ENCODE peak calls at places on chromosomes 13 and 19, in ten cellular contexts. One of them, this sample, is unnamed.

GRCh38 chr13:85828094-85828684 is 29.0 kb upstream of the SLITRK6 start:
- DNase-seq in body of pancreas: no peak
- DNase-seq in fibroblast of pulmonary artery: peak
- DNase-seq in cardiac fibroblast: peak
- DNase-seq in pancreas: no peak
- DNase-seq in GM12865: peak
- DNase-seq in progenitor cell of endocrine pancreas: no peak
- DNase-seq in fibroblast of the aortic adventitia: peak
- DNase-seq in retinal pigment epithelial cell: no peak
- DNase-seq in fibroblast of lung: peak
- DNase-seq in this sample: peak

GRCh38 chr13:102962430-102962829 is 103.8 kb downstream of the SLC10A2 start:
- DNase-seq in body of pancreas: no peak
- DNase-seq in fibroblast of the aortic adventitia: no peak
- DNase-seq in fibroblast of pulmonary artery: no peak
- DNase-seq in pancreas: no peak
- DNase-seq in retinal pigment epithelial cell: no peak
- DNase-seq in cardiac fibroblast: no peak
- DNase-seq in GM12865: no peak
- DNase-seq in fibroblast of lung: no peak
- DNase-seq in progenitor cell of endocrine pancreas: no peak
- DNase-seq in this sample: no peak

GRCh38 chr13:90171649-90172048 is 1175.8 kb upstream of the MIR17HG start:
- DNase-seq in fibroblast of pulmonary artery: no peak
- DNase-seq in retinal pigment epithelial cell: no peak
- DNase-seq in fibroblast of the aortic adventitia: no peak
- DNase-seq in body of pancreas: no peak
- DNase-seq in fibroblast of lung: peak
- DNase-seq in cardiac fibroblast: no peak
- DNase-seq in pancreas: no peak
- DNase-seq in GM12865: no peak
- DNase-seq in progenitor cell of endocrine pancreas: no peak
- DNase-seq in this sample: no peak

GRCh38 chr19:7748171-7748570 is 837 bp upstream of the CD209 start:
- DNase-seq in progenitor cell of endocrine pancreas: no peak
- DNase-seq in pancreas: no peak
- DNase-seq in body of pancreas: no peak
- DNase-seq in retinal pigment epithelial cell: no peak
- DNase-seq in fibroblast of lung: no peak
- DNase-seq in fibroblast of the aortic adventitia: no peak
- DNase-seq in fibroblast of pulmonary artery: no peak
- DNase-seq in cardiac fibroblast: no peak
- DNase-seq in GM12865: no peak
- DNase-seq in this sample: no peak

GRCh38 chr19:5974721-5975387 is 3.1 kb downstream of the RANBP3 start:
- DNase-seq in progenitor cell of endocrine pancreas: no peak
- DNase-seq in cardiac fibroblast: no peak
- DNase-seq in body of pancreas: no peak
- DNase-seq in fibroblast of lung: no peak
- DNase-seq in retinal pigment epithelial cell: no peak
- DNase-seq in GM12865: peak
- DNase-seq in pancreas: no peak
- DNase-seq in fibroblast of pulmonary artery: no peak
- DNase-seq in fibroblast of the aortic adventitia: no peak
- DNase-seq in this sample: peak

GRCh38 chr13:110468986-110469495 is 92.5 kb downstream of the RAB20 start:
- DNase-seq in body of pancreas: no peak
- DNase-seq in fibroblast of pulmonary artery: no peak
- DNase-seq in progenitor cell of endocrine pancreas: no peak
- DNase-seq in GM12865: no peak
- DNase-seq in fibroblast of the aortic adventitia: no peak
- DNase-seq in pancreas: no peak
- DNase-seq in fibroblast of lung: no peak
- DNase-seq in retinal pigment epithelial cell: no peak
- DNase-seq in cardiac fibroblast: no peak
- DNase-seq in this sample: no peak

GRCh38 chr13:83992566-83993358 is 110.5 kb upstream of the SLITRK1 start:
- DNase-seq in fibroblast of pulmonary artery: no peak
- DNase-seq in GM12865: peak
- DNase-seq in retinal pigment epithelial cell: no peak
- DNase-seq in body of pancreas: no peak
- DNase-seq in fibroblast of lung: no peak
- DNase-seq in cardiac fibroblast: no peak
- DNase-seq in fibroblast of the aortic adventitia: no peak
- DNase-seq in progenitor cell of endocrine pancreas: no peak
- DNase-seq in pancreas: no peak
- DNase-seq in this sample: peak

GRCh38 chr13:28983661-28984060 is 163.5 kb downstream of the MTUS2 start:
- DNase-seq in GM12865: no peak
- DNase-seq in body of pancreas: peak
- DNase-seq in cardiac fibroblast: no peak
- DNase-seq in pancreas: peak
- DNase-seq in fibroblast of pulmonary artery: no peak
- DNase-seq in fibroblast of the aortic adventitia: no peak
- DNase-seq in progenitor cell of endocrine pancreas: no peak
- DNase-seq in fibroblast of lung: no peak
- DNase-seq in retinal pigment epithelial cell: no peak
- DNase-seq in this sample: no peak

DNA sequence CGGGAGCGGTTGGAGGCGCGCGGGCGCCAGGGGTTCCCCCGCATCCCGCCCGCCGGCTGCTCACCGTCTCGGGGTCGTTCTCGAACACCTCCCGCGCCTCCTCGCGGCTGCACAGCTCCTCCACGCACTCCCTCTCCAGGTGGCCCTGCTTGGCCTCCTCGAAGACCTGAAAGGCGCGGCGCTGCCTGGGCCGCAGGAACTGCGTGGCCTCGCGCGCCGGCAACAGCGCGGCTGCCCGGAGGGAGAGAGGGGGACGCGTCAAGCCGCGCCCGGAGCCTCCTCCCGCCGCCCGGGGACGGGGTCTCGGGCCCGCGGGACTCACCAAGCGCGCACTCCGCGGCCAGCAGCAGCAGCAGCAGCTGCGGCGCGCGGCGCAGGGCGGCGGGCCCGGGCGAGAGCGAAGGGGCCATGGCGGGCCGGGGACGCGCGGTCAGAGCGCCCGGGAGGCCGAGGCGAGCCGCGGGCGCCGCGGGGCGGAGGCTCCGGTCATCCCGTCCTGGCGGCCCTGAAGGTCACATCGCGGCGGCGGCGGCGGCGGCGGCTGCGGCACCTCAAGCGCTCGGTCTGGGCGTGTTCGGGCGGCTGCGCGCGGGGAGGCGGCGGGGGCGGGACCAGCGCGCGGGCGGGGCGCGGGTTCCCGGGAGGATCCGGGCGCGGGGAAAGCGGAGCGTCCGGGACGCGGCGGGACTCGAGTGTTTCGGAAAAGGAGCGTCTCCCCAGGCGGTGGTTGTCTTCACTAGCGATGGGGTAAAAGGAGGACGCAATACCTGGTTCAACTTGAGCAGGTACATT is at the start of gene GAS6:
- DNase-seq in fibroblast of pulmonary artery: peak
- DNase-seq in pancreas: no peak
- DNase-seq in progenitor cell of endocrine pancreas: peak
- DNase-seq in body of pancreas: peak
- DNase-seq in cardiac fibroblast: peak
- DNase-seq in retinal pigment epithelial cell: no peak
- DNase-seq in fibroblast of lung: peak
- DNase-seq in fibroblast of the aortic adventitia: peak
- DNase-seq in GM12865: peak
- DNase-seq in this sample: peak
- TF ChIP-seq CTCF in fibroblast of pulmonary artery: no peak
- TF ChIP-seq CTCF in pancreas: no peak
- TF ChIP-seq CTCF in progenitor cell of endocrine pancreas: no peak
- TF ChIP-seq CTCF in body of pancreas: no peak
- TF ChIP-seq CTCF in cardiac fibroblast: no peak
- TF ChIP-seq CTCF in retinal pigment epithelial cell: peak
- TF ChIP-seq CTCF in fibroblast of lung: no peak
- TF ChIP-seq CTCF in fibroblast of the aortic adventitia: no peak
- TF ChIP-seq CTCF in GM12865: no peak
- TF ChIP-seq CTCF in this sample: no peak

GRCh38 chr13:49499889-49500660 is 4.3 kb downstream of the PHF11 start:
- DNase-seq in fibroblast of the aortic adventitia: peak
- DNase-seq in retinal pigment epithelial cell: peak
- DNase-seq in GM12865: no peak
- DNase-seq in body of pancreas: no peak
- DNase-seq in pancreas: no peak
- DNase-seq in progenitor cell of endocrine pancreas: no peak
- DNase-seq in fibroblast of pulmonary artery: peak
- DNase-seq in cardiac fibroblast: peak
- DNase-seq in fibroblast of lung: peak
- DNase-seq in this sample: no peak

GRCh38 chr13:49498211-49498610 is 2.5 kb downstream of the PHF11 start:
- DNase-seq in GM12865: no peak
- DNase-seq in fibroblast of pulmonary artery: no peak
- DNase-seq in retinal pigment epithelial cell: no peak
- DNase-seq in progenitor cell of endocrine pancreas: no peak
- DNase-seq in cardiac fibroblast: no peak
- DNase-seq in fibroblast of lung: no peak
- DNase-seq in pancreas: no peak
- DNase-seq in body of pancreas: no peak
- DNase-seq in fibroblast of the aortic adventitia: no peak
- DNase-seq in this sample: no peak

GRCh38 chr13:49497272-49497671 is 1.5 kb downstream of the PHF11 start:
- DNase-seq in pancreas: no peak
- DNase-seq in cardiac fibroblast: no peak
- DNase-seq in fibroblast of pulmonary artery: no peak
- DNase-seq in fibroblast of the aortic adventitia: no peak
- DNase-seq in body of pancreas: no peak
- DNase-seq in fibroblast of lung: no peak
- DNase-seq in retinal pigment epithelial cell: no peak
- DNase-seq in progenitor cell of endocrine pancreas: no peak
- DNase-seq in GM12865: no peak
- DNase-seq in this sample: no peak

GRCh38 chr13:49495783-49496762 is at the start of gene PHF11:
- DNase-seq in retinal pigment epithelial cell: peak
- DNase-seq in fibroblast of lung: peak
- DNase-seq in progenitor cell of endocrine pancreas: peak
- DNase-seq in fibroblast of pulmonary artery: peak
- DNase-seq in pancreas: peak
- DNase-seq in body of pancreas: peak
- DNase-seq in GM12865: peak
- DNase-seq in fibroblast of the aortic adventitia: peak
- DNase-seq in cardiac fibroblast: peak
- DNase-seq in this sample: peak

DNA sequence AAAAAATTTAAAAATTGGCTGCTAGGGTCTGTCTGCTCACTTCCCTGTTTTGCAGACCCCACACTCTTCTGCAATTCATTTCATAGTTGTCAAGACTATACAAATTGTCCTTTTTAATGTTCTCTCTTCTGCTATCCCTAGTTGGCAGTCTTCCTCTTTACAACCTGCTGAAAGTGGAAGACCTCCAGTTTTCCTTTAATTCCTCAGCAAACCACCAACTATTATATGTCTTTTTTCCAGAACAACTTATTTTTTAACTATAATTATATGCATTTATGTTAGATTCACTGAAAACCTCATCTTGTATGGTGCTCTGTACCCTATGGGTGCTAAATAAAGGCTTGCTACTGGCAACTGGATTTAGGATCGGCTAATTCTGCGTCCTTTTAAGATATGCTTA is 1.1 kb upstream of the PHF11 start:
- DNase-seq in pancreas: no peak
- DNase-seq in fibroblast of the aortic adventitia: no peak
- DNase-seq in GM12865: no peak
- DNase-seq in body of pancreas: no peak
- DNase-seq in fibroblast of lung: no peak
- DNase-seq in cardiac fibroblast: no peak
- DNase-seq in progenitor cell of endocrine pancreas: no peak
- DNase-seq in fibroblast of pulmonary artery: no peak
- DNase-seq in retinal pigment epithelial cell: no peak
- DNase-seq in this sample: no peak
- TF ChIP-seq CTCF in pancreas: no peak
- TF ChIP-seq CTCF in fibroblast of the aortic adventitia: no peak
- TF ChIP-seq CTCF in GM12865: no peak
- TF ChIP-seq CTCF in body of pancreas: no peak
- TF ChIP-seq CTCF in fibroblast of lung: no peak
- TF ChIP-seq CTCF in cardiac fibroblast: no peak
- TF ChIP-seq CTCF in progenitor cell of endocrine pancreas: no peak
- TF ChIP-seq CTCF in fibroblast of pulmonary artery: no peak
- TF ChIP-seq CTCF in retinal pigment epithelial cell: no peak
- TF ChIP-seq CTCF in this sample: peak

DNA sequence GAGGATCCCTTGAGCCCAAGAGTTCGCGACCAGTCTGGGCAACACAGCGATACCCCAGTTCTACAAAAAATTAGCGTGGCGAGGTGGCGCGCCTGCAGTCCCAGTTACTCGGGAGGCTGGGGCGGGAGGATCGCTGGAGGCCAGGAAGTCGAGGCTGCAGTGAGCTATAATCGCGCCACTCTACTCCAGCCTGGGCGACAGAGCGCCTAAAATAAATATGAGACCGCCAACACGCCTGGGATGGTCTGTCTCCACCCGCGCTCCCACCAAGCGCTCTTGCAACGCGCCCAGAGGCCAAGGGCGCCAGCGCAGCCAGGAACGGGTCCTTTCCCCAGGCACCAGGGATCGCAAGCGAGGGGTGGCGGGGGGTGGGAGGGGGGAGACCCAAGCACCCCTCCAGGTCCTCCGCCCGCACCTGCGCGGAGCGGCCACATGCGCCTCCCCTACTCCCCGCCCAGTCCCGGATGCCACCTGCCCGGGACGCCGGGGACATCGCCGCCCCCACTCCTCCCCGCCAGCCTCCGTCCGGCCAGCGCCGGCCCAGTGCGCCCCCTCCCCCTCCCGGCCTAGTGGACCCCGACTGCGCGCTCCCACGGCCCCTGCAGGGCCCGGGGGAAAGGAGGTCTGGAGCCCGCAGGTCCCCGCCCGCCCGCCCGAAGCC is 441 bp downstream of the RHPN2 start:
- DNase-seq in fibroblast of lung: peak
- DNase-seq in body of pancreas: peak
- DNase-seq in progenitor cell of endocrine pancreas: peak
- DNase-seq in pancreas: peak
- DNase-seq in fibroblast of pulmonary artery: no peak
- DNase-seq in cardiac fibroblast: no peak
- DNase-seq in fibroblast of the aortic adventitia: peak
- DNase-seq in GM12865: peak
- DNase-seq in retinal pigment epithelial cell: no peak
- DNase-seq in this sample: peak
- TF ChIP-seq CTCF in fibroblast of lung: no peak
- TF ChIP-seq CTCF in body of pancreas: no peak
- TF ChIP-seq CTCF in progenitor cell of endocrine pancreas: peak
- TF ChIP-seq CTCF in pancreas: no peak
- TF ChIP-seq CTCF in fibroblast of pulmonary artery: no peak
- TF ChIP-seq CTCF in cardiac fibroblast: no peak
- TF ChIP-seq CTCF in fibroblast of the aortic adventitia: peak
- TF ChIP-seq CTCF in GM12865: no peak
- TF ChIP-seq CTCF in retinal pigment epithelial cell: no peak
- TF ChIP-seq CTCF in this sample: no peak

DNA sequence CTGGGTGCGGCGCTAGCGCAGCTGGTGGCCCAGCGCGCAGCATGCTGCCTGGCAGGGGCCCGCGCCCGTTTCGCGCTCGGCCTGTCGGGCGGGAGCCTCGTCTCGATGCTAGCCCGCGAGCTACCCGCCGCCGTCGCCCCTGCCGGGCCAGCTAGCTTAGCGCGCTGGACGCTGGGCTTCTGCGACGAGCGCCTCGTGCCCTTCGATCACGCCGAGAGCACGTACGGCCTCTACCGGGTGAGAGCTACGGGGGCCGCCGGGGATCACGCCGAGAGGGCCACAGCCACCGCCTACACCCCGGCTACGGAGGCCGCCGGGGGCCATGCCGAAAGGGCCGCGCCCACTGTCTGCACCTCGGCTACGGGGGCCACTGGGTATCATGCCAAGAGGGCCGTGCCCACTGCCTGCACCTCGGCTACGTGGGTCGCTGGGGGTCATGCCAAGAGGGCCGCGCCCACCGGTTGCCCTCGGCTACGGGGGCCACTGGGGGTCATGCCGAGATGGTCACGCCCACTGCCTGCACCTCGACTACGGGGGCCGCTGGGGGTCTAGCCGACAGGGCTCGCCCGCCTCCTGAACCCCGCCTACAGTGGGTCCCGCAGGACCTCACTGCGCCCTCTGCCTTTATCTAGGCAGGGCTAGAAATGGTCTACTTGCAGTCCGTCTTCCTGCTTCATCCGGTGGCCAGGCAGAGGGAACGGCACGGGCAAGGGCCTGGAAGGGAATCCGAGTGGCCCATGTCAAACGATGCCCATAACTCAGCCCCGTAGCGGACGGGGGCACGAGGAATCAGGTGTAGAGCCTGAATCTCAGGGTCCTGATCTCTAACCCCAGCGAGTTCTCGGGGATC is 500 bp downstream of the PGLS start:
- DNase-seq in fibroblast of lung: peak
- DNase-seq in fibroblast of pulmonary artery: peak
- DNase-seq in body of pancreas: peak
- DNase-seq in retinal pigment epithelial cell: peak
- DNase-seq in progenitor cell of endocrine pancreas: peak
- DNase-seq in fibroblast of the aortic adventitia: peak
- DNase-seq in pancreas: peak
- DNase-seq in cardiac fibroblast: peak
- DNase-seq in GM12865: peak
- DNase-seq in this sample: peak
- TF ChIP-seq CTCF in fibroblast of lung: peak
- TF ChIP-seq CTCF in fibroblast of pulmonary artery: peak
- TF ChIP-seq CTCF in body of pancreas: peak
- TF ChIP-seq CTCF in retinal pigment epithelial cell: peak
- TF ChIP-seq CTCF in progenitor cell of endocrine pancreas: no peak
- TF ChIP-seq CTCF in fibroblast of the aortic adventitia: peak
- TF ChIP-seq CTCF in pancreas: no peak
- TF ChIP-seq CTCF in cardiac fibroblast: no peak
- TF ChIP-seq CTCF in GM12865: peak
- TF ChIP-seq CTCF in this sample: peak

This sample was measured in GM13977.